ENCODE peak calls at places on chromosomes 3 and 15, in five cellular contexts. P is thyroid gland; F is aorta; W is effector memory CD4-positive, alpha-beta T cell; R is mucosa of descending colon. G is an unnamed sample.

GRCh38 chr15:51223771-51224229 is 114.6 kb downstream of the CYP19A1 start:
- DNase-seq in W (no peak), F (no peak), P (no peak), R (no peak), G (no peak)

GRCh38 chr3:62142280-62142679 is 231.1 kb downstream of the FEZF2 start:
- DNase-seq in R (no peak), W (no peak), P (no peak), F (no peak), G (no peak)

GRCh38 chr15:63056843-63057242 is 14.3 kb downstream of the TPM1 start:
- DNase-seq in R (peak; percentile 53), W (no peak), P (peak; percentile 43), F (no peak), G (no peak)

GRCh38 chr3:18758047-18758704 is 333.0 kb upstream of the SATB1 start:
- DNase-seq in R (no peak), W (no peak), F (no peak), P (peak; percentile 14), G (peak; percentile 77)

GRCh38 chr15:81288616-81289015 is 35.3 kb downstream of the STARD5 start:
- DNase-seq in W (no peak), R (no peak), F (no peak), P (no peak), G (no peak)

GRCh38 chr3:152258448-152259302 is 10.1 kb upstream of the MBNL1 start:
- DNase-seq in W (peak; percentile 64), P (no peak), R (peak; percentile 37), F (peak; percentile 84), G (peak; percentile 88)

GRCh38 chr3:169980055-169980454 is 13.4 kb downstream of the SEC62 start:
- DNase-seq in W (no peak), R (no peak), P (no peak), F (no peak), G (no peak)

GRCh38 chr3:174869448-174869847 is 10.3 kb downstream of the NAALADL2 start:
- DNase-seq in R (no peak), F (no peak), P (no peak), W (no peak), G (no peak)

GRCh38 chr15:39699531-39700110 is 83.0 kb downstream of the FSIP1 start:
- DNase-seq in F (no peak), R (no peak), W (no peak), P (no peak), G (no peak)

GRCh38 chr3:183582161-183582560 is 26.7 kb upstream of the KLHL6 start:
- DNase-seq in F (no peak), W (no peak), R (no peak), P (no peak), G (no peak)

GRCh38 chr15:59925123-59925522 is 79.0 kb upstream of the FOXB1 start:
- DNase-seq in P (no peak), F (no peak), W (no peak), R (no peak), G (no peak)

GRCh38 chr3:177579419-177579818 is 382.1 kb upstream of the TBL1XR1 start:
- DNase-seq in F (no peak), W (no peak), P (no peak), R (no peak), G (no peak)

DNA sequence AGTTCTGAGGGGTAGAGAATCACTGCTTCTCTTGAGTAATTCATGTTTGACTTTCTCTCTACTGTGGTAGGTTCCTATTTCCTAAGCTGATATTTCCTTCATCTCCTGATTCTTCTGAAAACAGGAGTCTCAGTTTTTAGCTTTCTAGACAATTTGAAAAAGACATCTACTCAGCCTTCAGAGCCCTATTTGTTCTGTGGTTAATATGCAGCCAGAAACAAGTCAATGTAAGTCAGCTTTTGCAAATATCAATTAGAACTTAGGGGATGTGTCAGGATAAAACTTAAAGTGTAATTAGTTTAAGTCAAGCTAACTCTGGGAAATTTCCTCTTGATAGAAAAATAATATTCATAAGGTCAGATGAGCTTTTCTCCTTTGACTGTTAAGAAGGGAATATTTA is 21.7 kb upstream of the HACD2 start:
- DNase-seq in F (no peak), R (no peak), P (no peak), W (no peak), G (no peak)
- H3K4me3 ChIP-seq in F (no peak overlapping the region), R (no peak overlapping the region), P (no peak overlapping the region), W (no peak overlapping the region), G (no peak overlapping the region)

GRCh38 chr3:14413381-14414071 is 11.1 kb downstream of the SLC6A6 start:
- DNase-seq in F (no peak), R (no peak), W (no peak), P (peak; percentile 92), G (no peak)
- H3K4me1 ChIP-seq in F (no peaks in the 10 kb centered on the region), R (peaks cover 5% of the 10 kb centered on the region), W (peaks cover 4% of the 10 kb centered on the region), P (peaks cover 46% of the 10 kb centered on the region), G (no peaks in the 10 kb centered on the region)

GRCh38 chr15:48897144-48897814 is 19.3 kb downstream of the EID1 start:
- DNase-seq in F (no peak), P (no peak), W (no peak), R (no peak), G (no peak)
- H3K4me3 ChIP-seq in F (peak overlapping the region; percentile 46), P (no peak overlapping the region), W (no peak overlapping the region), R (no peak overlapping the region), G (no peak overlapping the region)

DNA sequence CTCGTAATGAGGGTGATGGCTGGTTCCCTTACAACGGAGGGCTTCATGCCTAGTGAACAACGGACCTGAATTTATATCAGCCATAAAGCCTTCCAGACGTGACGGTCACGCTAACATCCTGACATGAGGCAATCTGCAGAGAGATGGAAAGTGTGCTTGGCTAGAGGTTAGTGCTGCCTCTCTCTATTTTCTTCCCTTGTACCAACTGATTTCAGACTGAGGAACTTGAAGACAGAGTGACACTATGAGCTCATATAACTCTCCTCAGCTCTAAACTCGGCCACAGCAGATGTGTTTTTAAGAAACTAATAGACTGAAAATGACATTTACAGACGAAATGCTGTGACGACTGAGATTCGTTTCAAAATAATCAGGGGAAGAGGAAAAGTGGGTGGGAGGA is 122.4 kb downstream of the XXYLT1 start:
- DNase-seq in P (no peak), W (no peak), F (no peak), R (no peak), G (no peak)
- H3K4me1 ChIP-seq in P (no peaks in the 10 kb centered on the region), W (no peaks in the 10 kb centered on the region), F (no peaks in the 10 kb centered on the region), R (peaks cover 9% of the 10 kb centered on the region), G (peaks cover 20% of the 10 kb centered on the region)

DNA sequence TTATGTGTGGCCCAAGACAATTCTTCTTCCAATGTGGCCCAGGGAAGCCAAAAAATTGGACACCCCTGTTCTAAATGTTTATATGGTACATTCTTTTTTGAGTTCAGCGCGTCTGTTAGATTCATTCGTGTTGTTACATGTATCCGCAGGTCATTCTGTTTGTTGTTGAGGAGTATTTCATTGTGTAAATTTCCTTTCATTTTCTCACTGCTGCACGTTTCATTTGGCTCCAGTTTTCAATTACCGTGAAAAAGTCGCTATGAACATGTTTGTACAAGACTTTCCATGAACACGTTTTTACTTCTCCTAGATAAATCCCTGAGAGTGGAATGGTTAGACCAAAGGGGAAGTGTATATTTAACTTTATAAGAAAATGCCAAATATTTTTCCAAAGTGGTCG is 7.5 kb upstream of the OPA1 start:
- DNase-seq in R (no peak), P (no peak), W (no peak), F (no peak), G (no peak)
- H3K4me3 ChIP-seq in R (no peak overlapping the region), P (no peak overlapping the region), W (no peak overlapping the region), F (no peak overlapping the region), G (no peak overlapping the region)

GRCh38 chr15:94259863-94260262 is 28.5 kb downstream of the MCTP2 start:
- DNase-seq in W (no peak), F (no peak), P (no peak), R (no peak), G (no peak)
- H3K4me1 ChIP-seq in W (no peaks in the 10 kb centered on the region), F (no peaks in the 10 kb centered on the region), P (peaks cover 5% of the 10 kb centered on the region), R (peaks cover 7% of the 10 kb centered on the region), G (no peaks in the 10 kb centered on the region)

G was measured in CD8-positive, alpha-beta memory T cell.